ENCODE peak calls at places on chromosome 1, in four cellular contexts. One of them, this sample, is unnamed.

GRCh38 chr1:39333296-39333695 is 128.8 kb downstream of the MACF1 start:
- DNase-seq in left ventricle myocardium inferior: no peak
- DNase-seq in fibroblast of the aortic adventitia: peak
- DNase-seq in RWPE1: no peak
- DNase-seq in this sample: peak

GRCh38 chr1:176521211-176521610 is 58.2 kb downstream of the PAPPA2 start:
- DNase-seq in left ventricle myocardium inferior: no peak
- DNase-seq in RWPE1: no peak
- DNase-seq in fibroblast of the aortic adventitia: no peak
- DNase-seq in this sample: no peak

GRCh38 chr1:21944261-21945074 is 7.4 kb upstream of the HSPG2 start:
- DNase-seq in fibroblast of the aortic adventitia: peak
- DNase-seq in RWPE1: no peak
- DNase-seq in left ventricle myocardium inferior: no peak
- DNase-seq in this sample: no peak

GRCh38 chr1:61215676-61216289 is 133.4 kb downstream of the NFIA start:
- DNase-seq in left ventricle myocardium inferior: no peak
- DNase-seq in RWPE1: no peak
- DNase-seq in fibroblast of the aortic adventitia: no peak
- DNase-seq in this sample: no peak

GRCh38 chr1:22971161-22972062 is 1.3 kb downstream of the LACTBL1 start:
- DNase-seq in fibroblast of the aortic adventitia: peak
- DNase-seq in left ventricle myocardium inferior: no peak
- DNase-seq in RWPE1: peak
- DNase-seq in this sample: peak

GRCh38 chr1:70966018-70966638 is 81.5 kb downstream of the PTGER3 start:
- DNase-seq in RWPE1: peak
- DNase-seq in left ventricle myocardium inferior: no peak
- DNase-seq in fibroblast of the aortic adventitia: peak
- DNase-seq in this sample: peak

GRCh38 chr1:16978589-16979474 is 1.6 kb downstream of the MFAP2 start:
- DNase-seq in fibroblast of the aortic adventitia: peak
- DNase-seq in RWPE1: no peak
- DNase-seq in left ventricle myocardium inferior: peak
- DNase-seq in this sample: peak

GRCh38 chr1:225476538-225476988 is 48.7 kb upstream of the LBR start:
- DNase-seq in fibroblast of the aortic adventitia: peak
- DNase-seq in left ventricle myocardium inferior: no peak
- DNase-seq in RWPE1: no peak
- DNase-seq in this sample: no peak

GRCh38 chr1:178048426-178048825 is 45.5 kb upstream of the RASAL2 start:
- DNase-seq in RWPE1: no peak
- DNase-seq in left ventricle myocardium inferior: no peak
- DNase-seq in fibroblast of the aortic adventitia: no peak
- DNase-seq in this sample: no peak

GRCh38 chr1:28518745-28519341 is 13.0 kb downstream of the RCC1 start:
- DNase-seq in left ventricle myocardium inferior: no peak
- DNase-seq in fibroblast of the aortic adventitia: peak
- DNase-seq in RWPE1: no peak
- DNase-seq in this sample: no peak

GRCh38 chr1:40575336-40575735 is 43.9 kb downstream of the ZNF684 start:
- DNase-seq in RWPE1: no peak
- DNase-seq in fibroblast of the aortic adventitia: no peak
- DNase-seq in left ventricle myocardium inferior: no peak
- DNase-seq in this sample: peak

GRCh38 chr1:41396084-41396483 is 34.9 kb downstream of the FOXO6 start:
- DNase-seq in fibroblast of the aortic adventitia: no peak
- DNase-seq in left ventricle myocardium inferior: no peak
- DNase-seq in RWPE1: no peak
- DNase-seq in this sample: no peak

GRCh38 chr1:44645466-44646244 is 28.6 kb downstream of the TMEM53 start:
- DNase-seq in fibroblast of the aortic adventitia: peak
- DNase-seq in left ventricle myocardium inferior: peak
- DNase-seq in RWPE1: no peak
- DNase-seq in this sample: no peak

GRCh38 chr1:234924450-234925355 is 203.9 kb downstream of the TOMM20 start:
- DNase-seq in left ventricle myocardium inferior: no peak
- DNase-seq in fibroblast of the aortic adventitia: no peak
- DNase-seq in RWPE1: no peak
- DNase-seq in this sample: no peak

GRCh38 chr1:26028490-26028980 is 7.0 kb downstream of the EXTL1 start:
- DNase-seq in fibroblast of the aortic adventitia: no peak
- DNase-seq in RWPE1: no peak
- DNase-seq in left ventricle myocardium inferior: no peak
- DNase-seq in this sample: no peak

GRCh38 chr1:2251786-2252185 is 23.7 kb downstream of the SKI start:
- DNase-seq in fibroblast of the aortic adventitia: no peak
- DNase-seq in left ventricle myocardium inferior: peak
- DNase-seq in RWPE1: no peak
- DNase-seq in this sample: no peak

GRCh38 chr1:231508497-231508896 is 20.0 kb upstream of the TSNAX start:
- DNase-seq in fibroblast of the aortic adventitia: no peak
- DNase-seq in left ventricle myocardium inferior: no peak
- DNase-seq in RWPE1: no peak
- DNase-seq in this sample: peak

GRCh38 chr1:206579747-206580437 is 32.4 kb downstream of the EIF2D start:
- DNase-seq in left ventricle myocardium inferior: peak
- DNase-seq in fibroblast of the aortic adventitia: peak
- DNase-seq in RWPE1: no peak
- DNase-seq in this sample: no peak

GRCh38 chr1:206800411-206800810 is 28.1 kb upstream of the IL10 start:
- DNase-seq in RWPE1: no peak
- DNase-seq in left ventricle myocardium inferior: no peak
- DNase-seq in fibroblast of the aortic adventitia: peak
- DNase-seq in this sample: no peak

GRCh38 chr1:38690790-38691189 is 168.8 kb downstream of the RRAGC start:
- DNase-seq in left ventricle myocardium inferior: no peak
- DNase-seq in fibroblast of the aortic adventitia: no peak
- DNase-seq in RWPE1: peak
- DNase-seq in this sample: peak

GRCh38 chr1:27539901-27540861 is 50.2 kb upstream of the WASF2 start:
- DNase-seq in RWPE1: peak
- DNase-seq in fibroblast of the aortic adventitia: peak
- DNase-seq in left ventricle myocardium inferior: no peak
- DNase-seq in this sample: no peak

GRCh38 chr1:40782371-40782956 is 1.1 kb upstream of the KCNQ4 start:
- DNase-seq in fibroblast of the aortic adventitia: no peak
- DNase-seq in RWPE1: peak
- DNase-seq in left ventricle myocardium inferior: peak
- DNase-seq in this sample: no peak

GRCh38 chr1:81780705-81781454 is 19.9 kb upstream of the ADGRL2 start:
- DNase-seq in left ventricle myocardium inferior: no peak
- DNase-seq in fibroblast of the aortic adventitia: no peak
- DNase-seq in RWPE1: no peak
- DNase-seq in this sample: no peak

GRCh38 chr1:115089443-115090340 is at the start of gene TSPAN2:
- DNase-seq in left ventricle myocardium inferior: peak
- DNase-seq in RWPE1: peak
- DNase-seq in fibroblast of the aortic adventitia: no peak
- DNase-seq in this sample: no peak
- TF ChIP-seq CTCF in left ventricle myocardium inferior: peak
- TF ChIP-seq CTCF in RWPE1: no peak
- TF ChIP-seq CTCF in fibroblast of the aortic adventitia: peak
- TF ChIP-seq CTCF in this sample: peak

GRCh38 chr1:85146972-85147359 is 53.9 kb downstream of the SYDE2 start:
- DNase-seq in fibroblast of the aortic adventitia: peak
- DNase-seq in RWPE1: no peak
- DNase-seq in left ventricle myocardium inferior: no peak
- DNase-seq in this sample: peak
- TF ChIP-seq CTCF in fibroblast of the aortic adventitia: peak
- TF ChIP-seq CTCF in RWPE1: no peak
- TF ChIP-seq CTCF in left ventricle myocardium inferior: no peak
- TF ChIP-seq CTCF in this sample: peak

GRCh38 chr1:34781071-34781843 is at the start of gene GJB3:
- DNase-seq in left ventricle myocardium inferior: no peak
- DNase-seq in fibroblast of the aortic adventitia: no peak
- DNase-seq in RWPE1: peak
- DNase-seq in this sample: no peak
- TF ChIP-seq CTCF in left ventricle myocardium inferior: no peak
- TF ChIP-seq CTCF in fibroblast of the aortic adventitia: no peak
- TF ChIP-seq CTCF in RWPE1: no peak
- TF ChIP-seq CTCF in this sample: no peak

GRCh38 chr1:174039069-174039468 is 16.9 kb upstream of the RC3H1 start:
- DNase-seq in left ventricle myocardium inferior: no peak
- DNase-seq in fibroblast of the aortic adventitia: peak
- DNase-seq in RWPE1: no peak
- DNase-seq in this sample: no peak

GRCh38 chr1:174036798-174037197 is 14.6 kb upstream of the RC3H1 start:
- DNase-seq in RWPE1: no peak
- DNase-seq in fibroblast of the aortic adventitia: no peak
- DNase-seq in left ventricle myocardium inferior: no peak
- DNase-seq in this sample: no peak

GRCh38 chr1:174032823-174033222 is 10.7 kb upstream of the RC3H1 start:
- DNase-seq in left ventricle myocardium inferior: no peak
- DNase-seq in fibroblast of the aortic adventitia: no peak
- DNase-seq in RWPE1: no peak
- DNase-seq in this sample: peak

GRCh38 chr1:174040387-174040786 is 18.2 kb upstream of the RC3H1 start:
- DNase-seq in fibroblast of the aortic adventitia: peak
- DNase-seq in RWPE1: peak
- DNase-seq in left ventricle myocardium inferior: no peak
- DNase-seq in this sample: no peak

GRCh38 chr1:174036204-174036603 is 14.0 kb upstream of the RC3H1 start:
- DNase-seq in left ventricle myocardium inferior: no peak
- DNase-seq in fibroblast of the aortic adventitia: no peak
- DNase-seq in RWPE1: no peak
- DNase-seq in this sample: no peak
- TF ChIP-seq CTCF in left ventricle myocardium inferior: no peak
- TF ChIP-seq CTCF in fibroblast of the aortic adventitia: no peak
- TF ChIP-seq CTCF in RWPE1: no peak
- TF ChIP-seq CTCF in this sample: no peak

GRCh38 chr1:152227310-152227928 is 3.4 kb upstream of the HRNR start:
- DNase-seq in left ventricle myocardium inferior: no peak
- DNase-seq in fibroblast of the aortic adventitia: peak
- DNase-seq in RWPE1: peak
- DNase-seq in this sample: peak
- TF ChIP-seq CTCF in left ventricle myocardium inferior: peak
- TF ChIP-seq CTCF in fibroblast of the aortic adventitia: no peak
- TF ChIP-seq CTCF in RWPE1: peak
- TF ChIP-seq CTCF in this sample: no peak